ENCODE peak calls at places on chromosomes 2 and 18, in eight cellular contexts. K is A549, Q is progenitor cell of endocrine pancreas, W is GM06990, Y is AG04450, V is neural crest cell, G is AG09309, E is Calu3. T is an unnamed sample.

GRCh38 chr18:267688-268552 is at the start of gene THOC1:
- DNase-seq in K (peak), Q (peak), W (peak), Y (peak), V (peak), G (peak), E (peak), T (peak)

GRCh38 chr2:140650825-140651224 is 1480.0 kb downstream of the LRP1B start:
- DNase-seq in K (peak), Q (no peak), W (no peak), Y (no peak), V (no peak), G (no peak), E (no peak), T (no peak)

GRCh38 chr2:189409136-189409535 is 32.1 kb upstream of the WDR75 start:
- DNase-seq in K (no peak), Q (no peak), W (no peak), Y (no peak), V (no peak), G (no peak), E (no peak), T (no peak)

GRCh38 chr2:122543815-122544214 is 788.4 kb downstream of the TSN start:
- DNase-seq in K (no peak), Q (no peak), W (no peak), Y (no peak), V (no peak), G (no peak), E (no peak), T (no peak)

GRCh38 chr2:81445176-81445575 is 1140.6 kb upstream of the LRRTM1 start:
- DNase-seq in K (no peak), Q (no peak), W (no peak), Y (no peak), V (no peak), G (no peak), E (no peak), T (no peak)

GRCh38 chr2:23624378-23624777 is 239.4 kb downstream of the KLHL29 start:
- DNase-seq in K (peak), Q (no peak), W (no peak), Y (no peak), V (no peak), G (no peak), E (peak), T (no peak)

GRCh38 chr2:206230060-206230890 is 44.2 kb upstream of the ZDBF2 start:
- DNase-seq in K (no peak), Q (no peak), W (no peak), Y (no peak), V (no peak), G (no peak), E (no peak), T (no peak)

GRCh38 chr2:205741256-205741978 is 59.1 kb downstream of the NRP2 start:
- DNase-seq in K (no peak), Q (no peak), W (no peak), Y (no peak), V (no peak), G (no peak), E (no peak), T (no peak)

GRCh38 chr2:99101697-99102096 is 39.8 kb upstream of the C2orf15 start:
- DNase-seq in K (no peak), Q (no peak), W (no peak), Y (peak), V (no peak), G (no peak), E (no peak), T (no peak)

GRCh38 chr18:44601447-44601846 is 79.2 kb upstream of the SETBP1 start:
- DNase-seq in K (peak), Q (no peak), W (no peak), Y (no peak), V (no peak), G (peak), E (no peak), T (no peak)

GRCh38 chr2:239814136-239814916 is 210.8 kb downstream of the NDUFA10 start:
- DNase-seq in K (no peak), Q (no peak), W (no peak), Y (no peak), V (no peak), G (no peak), E (no peak), T (no peak)

GRCh38 chr2:43402002-43402401 is 175.6 kb upstream of the ZFP36L2 start:
- DNase-seq in K (no peak), Q (no peak), W (peak), Y (no peak), V (no peak), G (no peak), E (no peak), T (no peak)

GRCh38 chr2:234495801-234496441 is 960 bp downstream of the ARL4C start:
- DNase-seq in K (peak), Q (no peak), W (no peak), Y (no peak), V (peak), G (no peak), E (peak), T (no peak)

GRCh38 chr2:44479127-44479887 is 117.6 kb downstream of the CAMKMT start:
- DNase-seq in K (peak), Q (peak), W (peak), Y (peak), V (peak), G (peak), E (peak), T (peak)

GRCh38 chr18:49755489-49755888 is 57.8 kb downstream of the ACAA2 start:
- DNase-seq in K (no peak), Q (no peak), W (no peak), Y (no peak), V (no peak), G (no peak), E (no peak), T (no peak)

GRCh38 chr2:159968282-159968900 is 94.0 kb downstream of the PLA2R1 start:
- DNase-seq in K (peak), Q (peak), W (no peak), Y (no peak), V (peak), G (peak), E (peak), T (no peak)

GRCh38 chr2:236643480-236643879 is 73.9 kb downstream of the ACKR3 start:
- DNase-seq in K (no peak), Q (no peak), W (no peak), Y (no peak), V (no peak), G (no peak), E (no peak), T (no peak)

GRCh38 chr18:44803019-44803650 is 122.4 kb downstream of the SETBP1 start:
- DNase-seq in K (no peak), Q (no peak), W (peak), Y (peak), V (no peak), G (no peak), E (no peak), T (no peak)

GRCh38 chr2:213125646-213126347 is 25.6 kb downstream of the IKZF2 start:
- DNase-seq in K (no peak), Q (no peak), W (no peak), Y (no peak), V (no peak), G (no peak), E (no peak), T (no peak)

GRCh38 chr2:28365158-28365557 is 27.5 kb upstream of the FOSL2 start:
- DNase-seq in K (no peak), Q (no peak), W (no peak), Y (no peak), V (no peak), G (no peak), E (no peak), T (no peak)

GRCh38 chr2:6896930-6897759 is 19.6 kb downstream of the RSAD2 start:
- DNase-seq in K (peak), Q (no peak), W (no peak), Y (no peak), V (no peak), G (peak), E (no peak), T (peak)

GRCh38 chr2:151361674-151362380 is 4.4 kb downstream of the TNFAIP6 start:
- DNase-seq in K (peak), Q (no peak), W (no peak), Y (no peak), V (no peak), G (no peak), E (no peak), T (no peak)

GRCh38 chr2:63052411-63053234 is 2.0 kb downstream of the OTX1 start:
- DNase-seq in K (no peak), Q (no peak), W (peak), Y (no peak), V (no peak), G (no peak), E (no peak), T (no peak)

GRCh38 chr2:148110184-148110583 is 89.3 kb downstream of the MBD5 start:
- DNase-seq in K (no peak), Q (no peak), W (peak), Y (no peak), V (no peak), G (no peak), E (no peak), T (no peak)

GRCh38 chr2:24907106-24907505 is 12.9 kb downstream of the ADCY3 start:
- DNase-seq in K (no peak), Q (no peak), W (no peak), Y (no peak), V (no peak), G (no peak), E (no peak), T (no peak)

GRCh38 chr2:230928701-230929380 is 3.8 kb upstream of the GPR55 start:
- DNase-seq in K (no peak), Q (no peak), W (no peak), Y (no peak), V (no peak), G (no peak), E (no peak), T (no peak)

GRCh38 chr2:124317628-124318027 is 292.5 kb downstream of the CNTNAP5 start:
- DNase-seq in K (no peak), Q (no peak), W (no peak), Y (no peak), V (no peak), G (no peak), E (no peak), T (no peak)

GRCh38 chr18:34345738-34346137 is 121.0 kb upstream of the NOL4 start:
- DNase-seq in K (no peak), Q (no peak), W (no peak), Y (no peak), V (no peak), G (no peak), E (no peak), T (no peak)

GRCh38 chr2:156341482-156342251 is 9.1 kb upstream of the NR4A2 start:
- DNase-seq in K (peak), Q (peak), W (peak), Y (peak), V (peak), G (peak), E (peak), T (peak)

GRCh38 chr2:71545572-71546274 is 92.4 kb downstream of the DYSF start:
- DNase-seq in K (peak), Q (peak), W (no peak), Y (peak), V (peak), G (no peak), E (peak), T (peak)

GRCh38 chr2:17303054-17303453 is 215.2 kb downstream of the RAD51AP2 start:
- DNase-seq in K (no peak), Q (no peak), W (no peak), Y (no peak), V (no peak), G (no peak), E (no peak), T (peak)

GRCh38 chr2:10378189-10378588 is 69.9 kb downstream of the ODC1 start:
- DNase-seq in K (no peak), Q (no peak), W (peak), Y (no peak), V (no peak), G (no peak), E (no peak), T (no peak)

GRCh38 chr2:73233154-73233931 is at the start of gene PRADC1:
- DNase-seq in K (peak), Q (peak), W (peak), Y (peak), V (peak), G (peak), E (peak), T (peak)

DNA sequence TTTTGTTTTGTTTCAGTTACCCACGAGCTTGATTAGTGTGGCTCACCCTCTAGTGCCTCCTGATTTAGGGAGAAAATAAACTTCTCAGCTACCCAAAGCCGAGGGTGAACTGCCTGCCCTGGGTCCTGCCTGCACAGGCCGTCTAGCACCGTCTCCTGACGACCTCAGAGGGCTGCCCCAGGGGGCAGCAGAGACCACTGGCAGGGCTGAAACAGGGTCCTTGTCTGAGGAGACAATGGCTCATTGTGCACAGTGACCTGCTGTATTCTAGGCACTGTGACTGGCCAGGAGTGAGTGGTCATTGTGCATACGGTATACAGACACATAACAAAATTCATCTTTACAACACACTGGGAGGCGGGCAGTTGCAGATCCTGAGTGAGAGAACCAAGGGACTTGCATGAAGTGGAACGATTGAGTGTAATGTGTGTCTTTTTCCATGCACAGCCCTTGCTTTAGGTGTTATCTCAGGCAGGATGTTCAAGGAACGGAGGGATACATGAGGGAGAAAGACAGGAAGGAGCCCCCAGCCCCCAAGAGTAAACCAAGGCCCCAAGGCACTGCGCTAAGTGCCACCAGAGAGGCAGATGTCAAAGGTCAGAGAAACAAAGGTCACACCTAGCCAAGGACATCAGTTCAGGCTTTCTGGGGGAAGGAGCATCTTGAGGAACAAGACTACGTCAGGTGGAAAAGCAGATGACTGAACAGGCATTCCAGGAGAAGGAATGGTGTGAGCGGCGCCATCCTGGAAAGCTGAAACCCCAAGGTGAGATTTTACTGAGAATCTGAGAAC is 421.3 kb downstream of the LPIN1 start:
- DNase-seq in K (no peak), Q (peak), W (no peak), Y (no peak), V (peak), G (no peak), E (no peak), T (no peak)
- TF ChIP-seq CTCF in K (no peak), Q (peak), W (peak), Y (peak), V (no peak), G (no peak), E (no peak), T (no peak)

DNA sequence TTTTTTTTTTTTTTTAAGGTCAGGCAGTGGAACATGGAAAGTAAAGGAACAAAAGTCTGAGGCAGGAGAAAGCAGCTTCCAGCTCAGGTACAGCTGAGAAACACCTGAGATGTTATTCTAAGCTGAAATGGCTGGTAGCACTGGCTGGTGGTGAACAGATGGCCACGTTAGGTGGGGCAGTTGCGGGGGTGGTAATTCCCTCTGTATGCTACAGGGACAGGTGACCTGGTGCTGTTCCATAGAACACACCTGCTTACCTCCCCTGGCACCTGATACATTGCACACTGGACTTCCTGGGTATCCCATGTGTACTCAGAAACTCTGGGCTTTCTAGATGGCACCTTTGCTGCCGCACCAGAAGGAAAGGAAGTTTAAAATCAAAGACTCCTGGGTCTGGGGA is 333.3 kb downstream of the SLC8A1 start:
- DNase-seq in K (no peak), Q (no peak), W (no peak), Y (no peak), V (no peak), G (no peak), E (no peak), T (no peak)
- TF ChIP-seq CTCF in K (no peak), Q (no peak), W (no peak), Y (no peak), V (no peak), G (no peak), E (no peak), T (no peak)

GRCh38 chr18:73688851-73689659 is 458.6 kb downstream of the FBXO15 start:
- DNase-seq in K (no peak), Q (no peak), W (no peak), Y (peak), V (no peak), G (peak), E (no peak), T (peak)
- TF ChIP-seq CTCF in K (no peak), Q (no peak), W (no peak), Y (no peak), V (no peak), G (no peak), E (no peak), T (no peak)

DNA sequence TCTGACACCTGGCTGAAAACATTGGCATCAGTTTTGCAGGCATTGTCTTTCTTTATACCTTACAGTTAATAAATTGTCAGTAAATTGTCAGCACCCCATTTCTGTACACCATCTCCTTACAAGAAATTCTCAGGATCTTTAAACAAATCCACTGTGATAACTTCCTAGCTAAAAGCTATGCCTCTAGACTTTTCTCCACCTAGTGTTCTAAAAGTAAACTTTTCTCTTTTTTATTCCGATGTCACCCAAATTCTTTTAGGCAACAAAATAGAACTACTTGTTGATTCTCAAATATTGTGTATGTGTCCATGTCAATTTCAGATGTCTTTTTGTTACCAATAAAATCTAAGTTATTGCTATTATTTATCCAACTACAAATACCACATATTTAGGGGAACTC is 617.4 kb upstream of the NRXN1 start:
- DNase-seq in K (no peak), Q (no peak), W (no peak), Y (no peak), V (no peak), G (no peak), E (no peak), T (no peak)
- TF ChIP-seq CTCF in K (no peak), Q (peak), W (no peak), Y (peak), V (peak), G (no peak), E (no peak), T (no peak)

DNA sequence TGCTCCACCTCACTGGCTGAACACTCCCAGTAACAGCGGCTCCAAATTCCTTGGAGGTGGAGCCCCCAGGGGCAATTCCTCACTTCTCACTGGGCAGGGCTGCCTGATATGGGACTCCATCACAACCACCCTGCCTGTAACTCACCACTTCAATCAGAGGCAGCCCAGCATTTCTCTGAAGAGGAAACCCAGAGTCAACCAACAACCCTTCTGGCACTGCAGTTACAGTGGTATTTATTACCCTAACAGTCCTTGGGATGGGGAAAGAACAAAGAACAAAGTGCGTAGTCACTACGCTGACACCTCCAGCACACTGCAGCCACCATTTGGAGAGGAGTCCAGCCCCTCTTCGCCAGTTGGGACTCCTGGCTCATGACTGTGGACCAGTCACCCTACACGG is 85.7 kb upstream of the GALNT13 start:
- DNase-seq in K (no peak), Q (no peak), W (no peak), Y (no peak), V (no peak), G (no peak), E (no peak), T (no peak)
- TF ChIP-seq CTCF in K (no peak), Q (no peak), W (no peak), Y (no peak), V (no peak), G (no peak), E (no peak), T (no peak)

DNA sequence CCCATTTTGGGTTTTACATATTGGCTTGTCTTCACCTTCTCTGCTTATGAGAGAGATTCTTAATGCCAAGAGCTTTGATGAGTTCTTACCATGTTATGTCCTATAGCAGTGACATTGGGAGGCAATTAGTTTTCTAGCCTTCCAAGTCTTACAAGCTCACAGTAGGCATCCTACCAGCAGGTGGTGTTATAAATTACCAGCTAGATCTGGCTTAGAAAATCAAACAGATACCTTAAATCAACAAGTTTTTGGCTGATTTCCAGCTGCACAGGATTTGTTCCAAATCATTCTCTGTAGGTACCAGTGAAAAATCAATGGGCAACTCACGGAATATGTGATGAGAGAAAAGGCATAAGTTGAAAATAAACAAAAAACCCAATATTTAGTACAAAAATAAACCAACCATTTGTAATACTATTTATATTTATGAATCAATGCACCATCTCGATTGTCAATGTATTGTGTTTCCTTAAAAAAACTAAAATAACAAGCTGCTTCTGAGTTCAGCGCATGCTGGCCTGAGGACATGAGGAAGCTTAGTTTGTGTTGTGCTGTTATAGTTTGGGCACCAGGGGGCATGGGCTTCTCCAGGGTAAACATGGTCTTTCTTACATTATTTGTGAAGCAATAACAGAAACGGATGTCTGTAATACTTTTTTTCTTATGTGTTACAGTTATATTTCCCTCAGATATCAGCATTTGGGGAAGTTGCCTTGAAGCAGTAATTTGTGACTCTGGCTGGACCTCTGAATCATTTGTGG is 34.1 kb upstream of the NXPH2 start:
- DNase-seq in K (peak), Q (no peak), W (no peak), Y (no peak), V (no peak), G (no peak), E (peak), T (no peak)
- TF ChIP-seq CTCF in K (no peak), Q (no peak), W (peak), Y (peak), V (peak), G (no peak), E (peak), T (no peak)

GRCh38 chr2:5365871-5366461 is 326.2 kb upstream of the SOX11 start:
- DNase-seq in K (peak), Q (peak), W (peak), Y (no peak), V (peak), G (no peak), E (peak), T (no peak)
- TF ChIP-seq CTCF in K (no peak), Q (peak), W (peak), Y (peak), V (peak), G (peak), E (peak), T (no peak)

T was measured in AG09319.